ENCODE peak calls at places on chromosome 5, in four cellular contexts. O is HCT116, M is K562, A is HepG2. G is an unnamed sample.
A peak's percentile ranks its signal among the peaks of the same experiment; 100 is the strongest.

GRCh38 chr5:96015709-96016108 is 54.1 kb upstream of the ELL2 start:
- DNase-seq in A (no peak), O (no peak), M (no peak), G (no peak)

GRCh38 chr5:142015781-142016533 is 3.1 kb upstream of the GNPDA1 start:
- DNase-seq in O (no peak), A (no peak), M (no peak), G (peak; percentile 53)

GRCh38 chr5:55904152-55904551 is 53.0 kb downstream of the IL31RA start:
- DNase-seq in O (no peak), M (no peak), A (no peak), G (no peak)

GRCh38 chr5:481347-481746 is 38.4 kb downstream of the EXOC3 start:
- DNase-seq in O (no peak), A (no peak), M (no peak), G (no peak)

GRCh38 chr5:54360089-54360488 is 49.7 kb upstream of the ARL15 start:
- DNase-seq in O (no peak), A (no peak), M (no peak), G (no peak)

GRCh38 chr5:111550282-111551020 is 38.1 kb upstream of the STARD4 start:
- DNase-seq in A (peak; percentile 63), M (peak; percentile 72), O (peak; percentile 71), G (peak; percentile 59)

GRCh38 chr5:43409809-43410271 is 2.4 kb downstream of the CCL28 start:
- DNase-seq in A (no peak), M (no peak), O (no peak), G (no peak)

GRCh38 chr5:95782166-95782565 is 40.4 kb downstream of the GLRX start:
- DNase-seq in M (no peak), A (no peak), O (no peak), G (no peak)

GRCh38 chr5:6188344-6188743 is 190.0 kb downstream of the MED10 start:
- DNase-seq in O (no peak), M (no peak), A (no peak), G (no peak)

GRCh38 chr5:120516799-120517198 is 52.7 kb downstream of the PRR16 start:
- DNase-seq in M (no peak), A (no peak), O (no peak), G (no peak)

GRCh38 chr5:123755587-123756324 is 243.8 kb downstream of the CSNK1G3 start:
- DNase-seq in M (no peak), O (no peak), A (no peak), G (no peak)

GRCh38 chr5:432201-432927 is 10.6 kb upstream of the EXOC3 start:
- DNase-seq in O (no peak), A (no peak), M (no peak), G (no peak)

GRCh38 chr5:89255845-89256463 is 373.0 kb upstream of the MEF2C start:
- DNase-seq in M (peak; percentile 55), A (no peak), O (peak; percentile 56), G (no peak)

GRCh38 chr5:36928947-36929346 is 52.4 kb downstream of the NIPBL start:
- DNase-seq in A (no peak), M (no peak), O (no peak), G (no peak)

GRCh38 chr5:85647349-85648127 is 970.2 kb upstream of the COX7C start:
- DNase-seq in M (peak; percentile 59), O (no peak), A (no peak), G (no peak)

GRCh38 chr5:147534172-147534951 is 24.5 kb upstream of the DPYSL3 start:
- DNase-seq in O (no peak), M (no peak), A (no peak), G (no peak)

GRCh38 chr5:133714161-133714915 is 102.0 kb upstream of the FSTL4 start:
- DNase-seq in A (no peak), M (peak; percentile 12), O (no peak), G (no peak)

GRCh38 chr5:38423536-38424178 is 132.8 kb downstream of the LIFR start:
- DNase-seq in M (no peak), A (no peak), O (no peak), G (no peak)

GRCh38 chr5:119330367-119331183 is 25.2 kb upstream of the TNFAIP8 start:
- DNase-seq in A (no peak), M (peak; percentile 80), O (no peak), G (no peak)

GRCh38 chr5:375336-375920 is 53.9 kb downstream of the AHRR start:
- DNase-seq in O (no peak), A (no peak), M (no peak), G (no peak)

GRCh38 chr5:133875179-133875578 is 93.2 kb downstream of the C5orf15 start:
- DNase-seq in O (no peak), A (no peak), M (no peak), G (no peak)

GRCh38 chr5:68994645-68995044 is 99.2 kb upstream of the SLC30A5 start:
- DNase-seq in O (no peak), M (no peak), A (no peak), G (no peak)

GRCh38 chr5:26482076-26482816 is 556.1 kb downstream of the CDH9 start:
- DNase-seq in M (no peak), A (no peak), O (no peak), G (no peak)

GRCh38 chr5:145887976-145888574 is 15.3 kb upstream of the GRXCR2 start:
- DNase-seq in M (peak; percentile 46), O (peak; percentile 60), A (peak; percentile 56), G (no peak)

GRCh38 chr5:138645778-138646575 is 70.8 kb upstream of the HSPA9 start:
- DNase-seq in M (no peak), O (no peak), A (no peak), G (no peak)

GRCh38 chr5:42811591-42812392 is at the start of gene SELENOP:
- DNase-seq in M (peak; percentile 17), O (peak; percentile 24), A (peak; percentile 99), G (peak; percentile 90)

GRCh38 chr5:78624011-78624541 is 24.5 kb downstream of the LHFPL2 start:
- DNase-seq in M (no peak), O (no peak), A (no peak), G (no peak)

GRCh38 chr5:175836741-175837729 is 34.3 kb upstream of the CPLX2 start:
- DNase-seq in A (no peak), O (no peak), M (no peak), G (no peak)

GRCh38 chr5:3127423-3127911 is 376.0 kb upstream of the IRX2 start:
- DNase-seq in A (no peak), M (no peak), O (no peak), G (no peak)

GRCh38 chr5:171162602-171163001 is 146.4 kb upstream of the TLX3 start:
- DNase-seq in A (no peak), M (peak; percentile 30), O (peak; percentile 8), G (no peak)

GRCh38 chr5:113084402-113085083 is 107.9 kb downstream of the DCP2 start:
- DNase-seq in A (no peak), O (no peak), M (peak; percentile 74), G (no peak)

GRCh38 chr5:9059920-9060691 is 485.8 kb downstream of the SEMA5A start:
- DNase-seq in M (no peak), A (no peak), O (no peak), G (no peak)

GRCh38 chr5:5141625-5142527 is 1.7 kb downstream of the ADAMTS16 start:
- DNase-seq in O (peak; percentile 45), A (peak; percentile 55), M (peak; percentile 53), G (peak; percentile 20)

GRCh38 chr5:139459451-139459934 is 3.0 kb downstream of the ECSCR start:
- DNase-seq in M (no peak), O (no peak), A (peak; percentile 52), G (no peak)

GRCh38 chr5:26791433-26791832 is 247.0 kb downstream of the CDH9 start:
- DNase-seq in O (no peak), A (no peak), M (no peak), G (no peak)

GRCh38 chr5:90558344-90559192 is at the start of gene ADGRV1:
- DNase-seq in M (peak; percentile 80), O (peak; percentile 86), A (peak; percentile 9), G (no peak)

GRCh38 chr5:166251786-166252185 is 2039.7 kb upstream of the WWC1 start:
- DNase-seq in O (no peak), M (no peak), A (no peak), G (no peak)

DNA sequence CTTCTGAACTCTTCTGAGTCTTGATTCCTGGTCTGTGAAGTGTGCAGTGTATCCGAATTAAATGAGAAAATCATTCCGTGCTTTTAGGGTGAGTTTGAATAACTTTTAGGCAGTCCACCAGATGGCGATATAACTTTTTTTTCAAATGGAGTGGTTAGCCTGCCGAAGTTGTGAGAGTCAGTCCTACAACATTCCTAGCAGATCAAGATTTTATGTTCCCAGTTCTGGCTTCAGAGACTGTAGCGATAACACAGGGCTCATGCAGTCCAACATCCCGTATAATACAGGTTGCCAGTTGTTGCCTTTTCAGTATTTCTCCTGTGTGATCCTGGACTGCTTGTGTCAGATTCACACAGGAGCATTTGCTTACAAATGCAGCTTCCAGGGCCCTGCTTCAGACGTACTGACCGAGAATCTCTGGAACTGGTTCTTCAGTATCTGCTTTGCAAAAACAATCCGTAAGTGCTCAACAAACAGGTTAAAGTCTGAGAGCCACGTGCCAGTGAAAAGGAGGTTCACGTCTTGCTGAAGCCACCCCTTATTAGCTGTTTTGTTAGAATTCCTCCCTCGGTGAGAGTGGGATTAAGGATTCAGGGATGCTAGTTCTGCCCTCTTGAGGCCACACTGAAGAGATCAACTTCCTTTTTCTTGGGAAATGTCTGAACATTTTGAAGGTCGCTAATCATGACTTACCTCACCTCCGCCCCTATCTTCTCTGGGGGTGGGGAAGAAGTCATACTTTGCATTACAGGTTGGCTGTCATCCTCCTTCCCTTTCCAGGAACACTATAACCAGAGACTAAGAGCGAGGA is 22.8 kb downstream of the SMIM3 start:
- DNase-seq in O (peak; percentile 51), A (peak; percentile 62), M (peak; percentile 53), G (peak; percentile 67)
- H3K9ac ChIP-seq in O (peak overlapping the region; percentile 36), A (peak overlapping the region; percentile 55), M (peak overlapping the region; percentile 30), G (peak overlapping the region; percentile 18)

DNA sequence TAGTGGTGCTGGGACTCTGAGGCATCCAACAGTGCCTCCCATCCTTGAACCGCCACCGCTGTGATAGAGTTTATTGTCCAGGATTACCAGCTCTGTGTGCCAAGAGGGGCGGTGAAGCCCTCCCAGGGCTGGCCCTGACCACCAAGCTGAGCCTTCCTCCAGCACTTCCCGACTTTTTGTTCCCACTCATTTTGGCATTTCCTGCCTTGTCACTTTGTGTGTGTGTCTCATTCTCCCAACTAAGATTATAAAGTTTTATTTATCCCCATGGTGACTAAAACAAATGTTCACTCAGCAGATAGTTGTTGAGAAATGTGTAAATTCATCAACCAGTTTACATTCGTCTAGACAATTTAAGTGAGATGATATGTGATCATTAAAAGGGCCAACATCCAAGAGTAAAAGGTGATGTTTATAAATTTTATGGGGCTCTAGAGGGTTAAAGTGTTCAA is 2.5 kb downstream of the F2R start:
- DNase-seq in M (no peak), A (no peak), O (no peak), G (no peak)
- H3K4me3 ChIP-seq in M (no peak overlapping the region), A (no peak overlapping the region), O (no peak overlapping the region), G (peak overlapping the region; percentile 95)

GRCh38 chr5:151464101-151464500 is 16.7 kb downstream of the SLC36A1 start:
- DNase-seq in M (no peak), O (no peak), A (no peak), G (no peak)
- TF ChIP-seq POLR2AphosphoS5 in M (no peak), O (no peak), A (no peak), G (no peak)

GRCh38 chr5:16773990-16774389 is 157.2 kb upstream of the RETREG1 start:
- DNase-seq in A (no peak), M (no peak), O (no peak), G (no peak)
- H3K9ac ChIP-seq in A (no peak overlapping the region), M (no peak overlapping the region), O (no peak overlapping the region), G (no peak overlapping the region)

GRCh38 chr5:149820536-149821503 is 90.7 kb downstream of the PPARGC1B start:
- DNase-seq in M (no peak), O (no peak), A (no peak), G (peak; percentile 14)
- H3K4me3 ChIP-seq in M (no peak overlapping the region), O (no peak overlapping the region), A (no peak overlapping the region), G (no peak overlapping the region)

G was measured in SK-N-MC.